ENCODE peak calls at places on chromosomes 2 and 18, in ten cellular contexts. G is transverse colon, R is lower lobe of right lung, U is A549, Y is right atrium auricular region, Q is fibroblast of lung, L is coronary artery, J is psoas muscle, C is mammary epithelial cell, E is PC-3. O is an unnamed sample.

GRCh38 chr2:222842517-222843174 is 18.2 kb upstream of the ACSL3 start:
- DNase-seq in U (peak), Y (no peak), L (no peak), Q (peak), J (no peak), C (peak), E (peak), G (no peak), R (no peak), O (no peak)

GRCh38 chr2:96159084-96159830 is 14.0 kb upstream of the DUSP2 start:
- DNase-seq in E (no peak), C (no peak), U (no peak), J (no peak), L (no peak), Y (no peak), R (no peak), Q (no peak), G (no peak), O (no peak)

GRCh38 chr2:65204461-65205230 is 23.0 kb upstream of the ACTR2 start:
- DNase-seq in Y (no peak), C (no peak), U (no peak), R (no peak), G (no peak), E (no peak), J (no peak), L (no peak), Q (peak), O (no peak)

GRCh38 chr2:28287261-28287915 is 105.3 kb upstream of the FOSL2 start:
- DNase-seq in L (no peak), E (no peak), C (no peak), Q (peak), G (no peak), U (no peak), Y (no peak), R (no peak), J (no peak), O (no peak)

GRCh38 chr2:43708891-43709290 is 32.7 kb upstream of the C1GALT1C1L start:
- DNase-seq in Y (no peak), C (peak), Q (peak), R (no peak), E (peak), J (no peak), U (no peak), G (no peak), L (no peak), O (no peak)

GRCh38 chr2:137929504-137929886 is 34.8 kb upstream of the HNMT start:
- DNase-seq in R (no peak), C (no peak), Q (no peak), J (no peak), E (no peak), G (no peak), Y (no peak), U (no peak), L (no peak), O (no peak)

GRCh38 chr2:235779444-235779896 is 285.6 kb downstream of the AGAP1 start:
- DNase-seq in C (peak), R (peak), Y (peak), U (peak), Q (peak), E (peak), L (peak), J (peak), G (peak), O (peak)

GRCh38 chr2:152513681-152514080 is 178.7 kb downstream of the FMNL2 start:
- DNase-seq in G (no peak), C (peak), E (peak), J (peak), U (peak), R (no peak), Y (no peak), L (no peak), Q (peak), O (no peak)

GRCh38 chr2:63055510-63056308 is 5.1 kb downstream of the OTX1 start:
- DNase-seq in G (no peak), U (no peak), L (no peak), E (no peak), R (no peak), J (peak), Y (no peak), C (no peak), Q (no peak), O (no peak)

GRCh38 chr2:186274936-186275575 is 211.0 kb upstream of the ZC3H15 start:
- DNase-seq in U (no peak), G (no peak), C (peak), R (no peak), J (no peak), E (peak), Q (peak), Y (no peak), L (no peak), O (no peak)

GRCh38 chr18:42961298-42961697 is 154.2 kb downstream of the RIT2 start:
- DNase-seq in C (no peak), Y (no peak), U (no peak), L (no peak), J (no peak), G (no peak), Q (no peak), E (no peak), R (no peak), O (no peak)

GRCh38 chr2:52695731-52696130 is 1071.9 kb upstream of the CHAC2 start:
- DNase-seq in Y (no peak), C (no peak), G (no peak), Q (peak), E (no peak), U (no peak), L (no peak), R (no peak), J (no peak), O (no peak)

GRCh38 chr2:238116298-238117198 is 16.4 kb downstream of the ESPNL start:
- DNase-seq in G (no peak), L (no peak), Y (no peak), E (no peak), U (no peak), J (peak), C (no peak), Q (no peak), R (peak), O (no peak)

GRCh38 chr2:20192781-20193180 is 32.1 kb downstream of the SDC1 start:
- DNase-seq in Y (no peak), Q (no peak), J (no peak), L (no peak), G (no peak), C (no peak), R (no peak), E (no peak), U (no peak), O (no peak)

GRCh38 chr2:103788875-103789715 is 1027.3 kb downstream of the TMEM182 start:
- DNase-seq in E (peak), C (no peak), Y (no peak), Q (no peak), L (no peak), J (no peak), G (no peak), R (no peak), U (no peak), O (peak)

GRCh38 chr2:222651721-222652420 is 4.0 kb downstream of the FARSB start:
- DNase-seq in E (no peak), U (no peak), J (no peak), R (no peak), C (no peak), G (no peak), Q (no peak), L (no peak), Y (no peak), O (no peak)

GRCh38 chr2:99471635-99472326 is 18.0 kb downstream of the REV1 start:
- DNase-seq in Y (no peak), Q (no peak), U (no peak), R (no peak), C (peak), G (no peak), J (no peak), L (no peak), E (peak), O (no peak)

GRCh38 chr2:89818873-89819272 is 1127.4 kb downstream of the RPIA start:
- DNase-seq in U (no peak), L (no peak), J (no peak), G (no peak), E (no peak), Y (no peak), R (no peak), Q (no peak), C (no peak), O (no peak)

GRCh38 chr2:48313036-48313877 is 216.7 kb upstream of the STON1 start:
- DNase-seq in U (no peak), J (no peak), C (no peak), Y (no peak), L (no peak), G (no peak), R (no peak), E (no peak), Q (no peak), O (no peak)

GRCh38 chr2:167406558-167406957 is 518.3 kb downstream of the XIRP2 start:
- DNase-seq in U (no peak), E (no peak), G (no peak), Y (no peak), L (no peak), R (no peak), Q (no peak), C (no peak), J (no peak), O (no peak)

GRCh38 chr2:130341562-130342019 is 1.1 kb upstream of the IMP4 start:
- DNase-seq in C (no peak), L (no peak), E (peak), G (peak), Q (no peak), Y (no peak), R (no peak), U (peak), J (no peak), O (no peak)

GRCh38 chr2:130342020-130342532 is 621 bp upstream of the IMP4 start:
- DNase-seq in Q (peak), R (peak), E (peak), J (peak), U (peak), G (peak), L (peak), Y (peak), C (peak), O (peak)

GRCh38 chr2:130344578-130344977 is 1.9 kb downstream of the IMP4 start:
- DNase-seq in E (no peak), U (no peak), R (no peak), L (no peak), G (no peak), J (no peak), Q (no peak), C (no peak), Y (no peak), O (no peak)

GRCh38 chr2:130345091-130345490 is 2.4 kb downstream of the IMP4 start:
- DNase-seq in Q (no peak), C (no peak), J (no peak), U (no peak), E (no peak), R (no peak), G (no peak), L (no peak), Y (no peak), O (no peak)

DNA sequence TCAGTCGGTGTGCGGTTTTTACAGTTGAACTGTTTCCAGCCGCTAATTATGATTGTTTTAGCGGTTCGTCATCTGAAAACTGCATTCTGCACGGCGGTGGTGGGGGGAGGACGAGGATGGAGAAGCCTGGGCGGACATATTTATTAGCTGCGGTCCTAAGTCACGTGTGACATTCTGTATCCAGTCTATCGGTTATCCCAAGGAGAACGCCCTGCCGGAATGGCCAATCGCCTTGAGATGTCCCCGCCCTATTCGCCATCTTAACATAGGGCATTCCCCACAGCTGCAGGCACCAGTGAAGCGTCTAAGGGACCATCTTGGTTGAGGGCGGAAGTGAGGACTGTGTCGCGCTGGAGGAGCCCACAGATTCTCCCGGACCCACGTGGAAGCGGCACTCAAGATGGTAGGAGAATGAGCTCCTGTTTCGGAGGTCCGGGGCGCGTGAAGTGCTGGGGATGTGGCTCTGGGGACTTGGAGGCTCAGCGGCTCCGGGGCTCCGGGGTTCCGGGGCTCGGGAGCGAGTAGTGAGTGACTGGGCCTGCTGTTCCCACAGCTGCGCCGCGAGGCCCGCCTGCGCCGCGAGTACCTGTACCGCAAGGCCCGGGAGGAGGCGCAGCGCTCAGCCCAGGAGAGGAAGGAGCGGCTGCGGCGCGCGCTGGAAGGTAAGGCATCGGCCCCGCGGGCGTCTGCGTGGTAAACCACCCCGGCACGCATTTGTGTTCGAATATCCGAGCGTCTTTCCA is at the start of gene IMP4:
- DNase-seq in R (peak), G (peak), E (peak), L (peak), C (peak), J (peak), Y (peak), Q (peak), U (peak), O (peak)
- TF ChIP-seq CTCF in R (peak), G (peak), E (peak), L (no peak), C (peak), J (peak), Y (no peak), Q (peak), U (no peak), O (no peak)

GRCh38 chr2:78070693-78071092 is 548.5 kb upstream of the LRRTM4 start:
- DNase-seq in J (no peak), C (no peak), R (no peak), Q (no peak), G (no peak), U (no peak), Y (no peak), E (no peak), L (no peak), O (no peak)
- H3K27ac ChIP-seq in J (no peak), C (no peak), R (no peak), Q (no peak), G (no peak), U (no peak), Y (no peak), E (no peak), L (no peak), O (no peak)

GRCh38 chr2:42045956-42046748 is 1.7 kb upstream of the PKDCC start:
- DNase-seq in C (no peak), L (no peak), G (no peak), R (no peak), Q (peak), J (no peak), Y (no peak), U (no peak), E (no peak), O (no peak)
- H3K4me3 ChIP-seq in C (no peak), L (peak), G (no peak), R (no peak), Q (no peak), J (peak), Y (no peak), U (no peak), E (no peak), O (no peak)

GRCh38 chr2:218292700-218293014 is 354 bp upstream of the TMBIM1 start:
- DNase-seq in G (no peak), U (no peak), E (no peak), J (no peak), C (no peak), R (no peak), Y (no peak), L (no peak), Q (no peak), O (no peak)
- TF ChIP-seq CTCF in G (no peak), U (no peak), E (no peak), J (no peak), C (no peak), R (peak), Y (no peak), L (peak), Q (no peak), O (no peak)

DNA sequence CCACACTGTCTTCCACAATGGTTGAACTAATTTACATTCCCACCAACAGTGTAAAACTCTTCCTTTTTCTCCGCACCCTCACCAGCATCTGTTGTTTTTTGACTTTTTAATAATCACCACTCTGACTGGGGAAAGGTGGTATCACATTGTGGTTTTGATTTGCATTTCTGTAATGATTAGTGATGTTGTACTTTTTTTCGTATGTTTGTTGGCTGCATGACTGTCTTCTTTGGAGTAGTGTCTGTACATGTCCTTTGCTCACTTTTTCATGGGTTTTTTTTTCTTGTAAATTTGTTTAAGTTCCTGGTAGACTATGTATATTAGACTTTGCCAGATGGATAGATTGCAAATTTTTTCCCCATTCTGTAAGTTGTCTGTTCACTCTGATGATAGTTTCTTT is 574.8 kb downstream of the KCNJ3 start:
- DNase-seq in E (no peak), J (no peak), C (no peak), Q (no peak), G (no peak), U (no peak), R (no peak), Y (no peak), L (no peak), O (no peak)
- H3K27ac ChIP-seq in E (no peak), J (no peak), C (no peak), Q (no peak), G (no peak), U (no peak), R (no peak), Y (no peak), L (no peak), O (no peak)

GRCh38 chr2:190547914-190548313 is 13.4 kb upstream of the NEMP2 start:
- DNase-seq in Q (no peak), G (no peak), J (no peak), C (peak), R (no peak), Y (no peak), E (no peak), U (no peak), L (no peak), O (no peak)

GRCh38 chr2:190553254-190553653 is 18.7 kb upstream of the NEMP2 start:
- DNase-seq in J (no peak), G (no peak), U (no peak), L (no peak), R (no peak), Y (no peak), Q (no peak), C (no peak), E (no peak), O (no peak)

GRCh38 chr2:190550137-190550536 is 15.6 kb upstream of the NEMP2 start:
- DNase-seq in Y (no peak), J (no peak), G (no peak), C (no peak), E (no peak), R (no peak), Q (no peak), L (no peak), U (no peak), O (no peak)

GRCh38 chr2:190554357-190555006 is 20.0 kb upstream of the NEMP2 start:
- DNase-seq in Q (no peak), Y (no peak), U (no peak), R (no peak), C (no peak), J (no peak), L (no peak), E (no peak), G (peak), O (no peak)

GRCh38 chr2:190551928-190552327 is 17.4 kb upstream of the NEMP2 start:
- DNase-seq in Y (no peak), Q (peak), R (peak), G (no peak), U (no peak), C (no peak), E (no peak), L (no peak), J (no peak), O (no peak)
- H3K4me3 ChIP-seq in Y (no peak), Q (no peak), R (no peak), G (no peak), U (no peak), C (no peak), E (no peak), L (no peak), J (peak), O (no peak)

DNA sequence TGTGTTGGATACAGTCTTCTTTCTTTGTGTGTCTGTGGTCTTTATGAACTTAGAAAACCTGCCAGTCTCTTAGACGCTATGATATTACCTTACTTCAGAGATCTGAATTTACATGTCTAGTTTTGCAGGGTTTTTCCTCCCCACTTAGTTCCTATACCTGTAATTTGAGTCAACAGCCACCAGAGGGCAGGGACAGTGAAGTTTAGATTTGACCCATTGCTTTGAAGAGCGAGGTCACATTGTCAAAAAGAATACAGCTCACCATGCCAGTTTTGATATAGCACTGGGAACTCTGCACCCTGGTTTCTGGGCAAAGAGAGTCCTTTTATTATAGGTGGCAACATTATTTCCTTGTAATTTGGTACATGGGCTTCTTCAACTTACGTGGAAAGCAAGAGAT is 102.3 kb downstream of the MAPK4 start:
- DNase-seq in U (no peak), L (no peak), G (no peak), C (peak), E (peak), Y (no peak), Q (peak), R (no peak), J (no peak), O (no peak)
- TF ChIP-seq CTCF in U (peak), L (no peak), G (peak), C (peak), E (peak), Y (no peak), Q (peak), R (no peak), J (peak), O (no peak)

GRCh38 chr2:8577573-8577972 is 104.3 kb upstream of the ID2 start:
- DNase-seq in Q (no peak), Y (peak), G (no peak), U (no peak), J (no peak), L (peak), E (no peak), R (no peak), C (no peak), O (no peak)
- H3K27ac ChIP-seq in Q (no peak), Y (no peak), G (no peak), U (no peak), J (no peak), L (no peak), E (no peak), R (no peak), C (no peak), O (no peak)

DNA sequence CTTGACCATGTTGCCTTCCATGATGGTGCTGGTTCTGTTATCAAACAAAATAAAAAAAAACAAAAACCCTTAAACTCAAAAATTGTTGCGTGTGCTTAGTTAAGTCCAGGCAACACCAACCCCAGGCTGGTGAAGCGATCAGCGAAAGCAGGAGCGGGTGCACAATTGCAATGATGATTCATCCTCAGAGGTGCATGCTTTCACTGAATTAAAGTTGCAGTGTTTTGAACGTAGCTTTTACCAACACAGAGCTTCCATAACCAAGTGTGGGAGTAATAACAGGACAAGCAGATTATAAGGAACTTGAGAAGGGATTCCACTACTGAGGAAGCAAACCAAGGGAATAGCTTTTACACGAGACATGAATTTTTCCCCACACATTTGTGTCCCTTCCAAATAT is 39.7 kb upstream of the RAPH1 start:
- DNase-seq in C (no peak), R (no peak), Q (no peak), G (no peak), J (no peak), Y (no peak), L (no peak), E (no peak), U (no peak), O (no peak)
- H3K4me3 ChIP-seq in C (no peak), R (no peak), Q (no peak), G (no peak), J (no peak), Y (no peak), L (no peak), E (no peak), U (no peak), O (no peak)

GRCh38 chr18:56436651-56437050 is 201.7 kb downstream of the TXNL1 start:
- DNase-seq in L (no peak), J (no peak), E (no peak), Y (no peak), R (no peak), C (no peak), U (no peak), G (no peak), Q (no peak), O (no peak)

GRCh38 chr18:56431551-56431950 is 206.8 kb downstream of the TXNL1 start:
- DNase-seq in C (peak), J (no peak), E (peak), L (no peak), R (no peak), U (no peak), Y (no peak), Q (no peak), G (no peak), O (no peak)

DNA sequence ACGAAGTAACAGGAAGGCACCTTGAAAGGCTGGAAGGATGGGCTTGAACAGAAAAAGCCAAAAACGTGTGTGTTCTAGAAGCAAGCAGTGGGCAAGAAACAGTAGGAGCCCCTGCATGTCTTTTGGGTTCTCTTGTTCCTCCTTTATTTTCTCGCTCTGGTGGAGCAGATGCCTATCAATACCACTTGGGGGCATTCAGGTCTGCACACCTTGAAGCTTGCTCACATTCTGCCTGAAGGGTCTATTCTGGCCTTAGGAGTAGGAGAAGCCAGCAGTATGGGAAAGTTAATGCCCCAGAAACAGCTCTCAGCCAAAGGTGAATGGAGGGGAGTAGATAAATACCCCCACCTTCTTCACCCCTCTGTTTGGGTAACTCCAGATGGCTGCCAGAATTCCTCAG is 204.5 kb downstream of the TXNL1 start:
- DNase-seq in C (no peak), R (no peak), E (peak), G (no peak), Y (no peak), Q (no peak), L (no peak), J (no peak), U (no peak), O (no peak)
- TF ChIP-seq CTCF in C (no peak), R (no peak), E (peak), G (no peak), Y (no peak), Q (no peak), L (no peak), J (no peak), U (no peak), O (no peak)